ENCODE peak calls at places on chromosomes 16 and 17, in eight cellular contexts. I is HAP-1; O is NCI-H345; K is C1 segment of cervical spinal cord; X is NCI-H1436; M is stimulated activated CD8-positive, alpha-beta memory T cell treated with anti-CD3 and anti-CD28 coated beads, Interleukin-15, amount 100 ng/mL, for 24 hours; D is AG10803; B is amniotic stem cell. R is an unnamed sample.

GRCh38 chr16:2428051-2428786 is 1.0 kb upstream of the CCNF start:
- DNase-seq in I (peak), O (no peak), K (peak), X (no peak), M (no peak), D (no peak), B (no peak), R (peak)

GRCh38 chr16:74601131-74601871 is 5.6 kb downstream of the GLG1 start:
- DNase-seq in I (no peak), O (no peak), K (no peak), X (no peak), M (no peak), D (no peak), B (no peak), R (no peak)

GRCh38 chr17:30084773-30085172 is 31.8 kb upstream of the NSRP1 start:
- DNase-seq in I (no peak), O (no peak), K (no peak), X (no peak), M (no peak), D (no peak), B (no peak), R (no peak)

GRCh38 chr16:66408181-66409048 is 18.7 kb upstream of the BEAN1 start:
- DNase-seq in I (no peak), O (no peak), K (peak), X (no peak), M (no peak), D (peak), B (peak), R (peak)

GRCh38 chr17:68792042-68792685 is 163.0 kb downstream of the ABCA8 start:
- DNase-seq in I (no peak), O (no peak), K (no peak), X (no peak), M (no peak), D (peak), B (no peak), R (no peak)

GRCh38 chr17:81392909-81393654 is 2.2 kb upstream of the BAHCC1 start:
- DNase-seq in I (peak), O (no peak), K (peak), X (no peak), M (no peak), D (peak), B (no peak), R (no peak)

GRCh38 chr16:47574091-47575054 is 113.2 kb downstream of the PHKB start:
- DNase-seq in I (peak), O (peak), K (no peak), X (no peak), M (no peak), D (peak), B (no peak), R (peak)

GRCh38 chr16:66115373-66115772 is 251.1 kb upstream of the CDH5 start:
- DNase-seq in I (no peak), O (no peak), K (no peak), X (no peak), M (no peak), D (no peak), B (no peak), R (no peak)

GRCh38 chr17:37676115-37676925 is 33.1 kb upstream of the DDX52 start:
- DNase-seq in I (no peak), O (no peak), K (no peak), X (no peak), M (no peak), D (peak), B (no peak), R (peak)

GRCh38 chr17:51921500-51921899 is 237.0 kb downstream of the CA10 start:
- DNase-seq in I (no peak), O (no peak), K (no peak), X (no peak), M (no peak), D (no peak), B (no peak), R (peak)

GRCh38 chr17:15886804-15887203 is 58.1 kb upstream of the ADORA2B start:
- DNase-seq in I (no peak), O (no peak), K (no peak), X (no peak), M (no peak), D (no peak), B (no peak), R (no peak)

GRCh38 chr17:550776-551175 is 163.9 kb downstream of the VPS53 start:
- DNase-seq in I (no peak), O (no peak), K (no peak), X (no peak), M (no peak), D (peak), B (no peak), R (peak)

R was measured in renal cortical epithelial cell.